ENCODE peak calls at places on chromosome 14, in four cellular contexts. One of them, this sample, is unnamed.

GRCh38 chr14:26261368-26262122 is 336.3 kb downstream of the NOVA1 start:
- DNase-seq in astrocyte: no peak
- DNase-seq in mammary epithelial cell: no peak
- DNase-seq in heart right ventricle: no peak
- DNase-seq in this sample: no peak

GRCh38 chr14:99035712-99036593 is 236.0 kb downstream of the BCL11B start:
- DNase-seq in heart right ventricle: peak; percentile 61
- DNase-seq in astrocyte: peak; percentile 93
- DNase-seq in mammary epithelial cell: peak; percentile 96
- DNase-seq in this sample: no peak

GRCh38 chr14:100873083-100873482 is 30.4 kb downstream of the RTL1 start:
- DNase-seq in astrocyte: no peak
- DNase-seq in heart right ventricle: no peak
- DNase-seq in mammary epithelial cell: no peak
- DNase-seq in this sample: no peak

GRCh38 chr14:88986146-88986841 is 161.8 kb downstream of the TTC8 start:
- DNase-seq in mammary epithelial cell: peak; percentile 72
- DNase-seq in astrocyte: peak; percentile 87
- DNase-seq in heart right ventricle: no peak
- DNase-seq in this sample: no peak

GRCh38 chr14:76811561-76811960 is 1.1 kb downstream of the ANGEL1 start:
- DNase-seq in mammary epithelial cell: peak; percentile 6
- DNase-seq in astrocyte: peak; percentile 38
- DNase-seq in heart right ventricle: no peak
- DNase-seq in this sample: no peak

GRCh38 chr14:81831128-81831815 is 297.6 kb upstream of the SEL1L start:
- DNase-seq in astrocyte: no peak
- DNase-seq in heart right ventricle: peak; percentile 16
- DNase-seq in mammary epithelial cell: no peak
- DNase-seq in this sample: no peak

GRCh38 chr14:22981090-22982012 is 1.0 kb downstream of the AJUBA start:
- DNase-seq in astrocyte: no peak
- DNase-seq in heart right ventricle: no peak
- DNase-seq in mammary epithelial cell: peak; percentile 34
- DNase-seq in this sample: no peak

GRCh38 chr14:99511421-99512109 is 30.4 kb downstream of the CCNK start:
- DNase-seq in astrocyte: peak; percentile 59
- DNase-seq in heart right ventricle: no peak
- DNase-seq in mammary epithelial cell: no peak
- DNase-seq in this sample: peak; percentile 28

GRCh38 chr14:93688239-93688666 is 100.0 kb downstream of the PRIMA1 start:
- DNase-seq in mammary epithelial cell: no peak
- DNase-seq in astrocyte: no peak
- DNase-seq in heart right ventricle: no peak
- DNase-seq in this sample: no peak

GRCh38 chr14:64542839-64543207 is 2.3 kb downstream of the HSPA2 start:
- DNase-seq in mammary epithelial cell: no peak
- DNase-seq in astrocyte: no peak
- DNase-seq in heart right ventricle: no peak
- DNase-seq in this sample: no peak

GRCh38 chr14:54658836-54659235 is 91.9 kb downstream of the SAMD4A start:
- DNase-seq in astrocyte: no peak
- DNase-seq in heart right ventricle: no peak
- DNase-seq in mammary epithelial cell: no peak
- DNase-seq in this sample: no peak

GRCh38 chr14:104436047-104436531 is 143.5 kb upstream of the C14orf180 start:
- DNase-seq in heart right ventricle: peak; percentile 82
- DNase-seq in astrocyte: peak; percentile 4
- DNase-seq in mammary epithelial cell: no peak
- DNase-seq in this sample: no peak

GRCh38 chr14:22852940-22853767 is 16.8 kb downstream of the MMP14 start:
- DNase-seq in heart right ventricle: peak; percentile 90
- DNase-seq in mammary epithelial cell: peak; percentile 80
- DNase-seq in astrocyte: peak; percentile 63
- DNase-seq in this sample: peak; percentile 74

GRCh38 chr14:25537846-25538455 is 488.0 kb upstream of the STXBP6 start:
- DNase-seq in heart right ventricle: no peak
- DNase-seq in astrocyte: no peak
- DNase-seq in mammary epithelial cell: no peak
- DNase-seq in this sample: no peak

GRCh38 chr14:93014038-93015023 is 91.4 kb downstream of the CHGA start:
- DNase-seq in astrocyte: no peak
- DNase-seq in mammary epithelial cell: no peak
- DNase-seq in heart right ventricle: no peak
- DNase-seq in this sample: no peak

GRCh38 chr14:94342334-94342934 is 19.3 kb upstream of the SERPINA6 start:
- DNase-seq in astrocyte: peak; percentile 100
- DNase-seq in heart right ventricle: peak; percentile 89
- DNase-seq in mammary epithelial cell: peak; percentile 99
- DNase-seq in this sample: no peak

GRCh38 chr14:71165650-71166049 is 258.4 kb downstream of the PCNX1 start:
- DNase-seq in mammary epithelial cell: no peak
- DNase-seq in heart right ventricle: no peak
- DNase-seq in astrocyte: no peak
- DNase-seq in this sample: no peak

GRCh38 chr14:31884238-31884637 is 192.9 kb upstream of the ARHGAP5 start:
- DNase-seq in astrocyte: no peak
- DNase-seq in mammary epithelial cell: no peak
- DNase-seq in heart right ventricle: no peak
- DNase-seq in this sample: no peak

GRCh38 chr14:22898302-22898894 is 15.4 kb downstream of the REM2 start:
- DNase-seq in mammary epithelial cell: peak; percentile 85
- DNase-seq in astrocyte: peak; percentile 76
- DNase-seq in heart right ventricle: no peak
- DNase-seq in this sample: no peak

GRCh38 chr14:68651652-68652432 is 141.0 kb downstream of the ZFP36L1 start:
- DNase-seq in mammary epithelial cell: no peak
- DNase-seq in astrocyte: no peak
- DNase-seq in heart right ventricle: no peak
- DNase-seq in this sample: no peak
- H3K27ac ChIP-seq in mammary epithelial cell: no peak overlapping the region
- H3K27ac ChIP-seq in astrocyte: no peak overlapping the region
- H3K27ac ChIP-seq in heart right ventricle: peak overlapping the region; percentile 54
- H3K27ac ChIP-seq in this sample: no peak overlapping the region

DNA sequence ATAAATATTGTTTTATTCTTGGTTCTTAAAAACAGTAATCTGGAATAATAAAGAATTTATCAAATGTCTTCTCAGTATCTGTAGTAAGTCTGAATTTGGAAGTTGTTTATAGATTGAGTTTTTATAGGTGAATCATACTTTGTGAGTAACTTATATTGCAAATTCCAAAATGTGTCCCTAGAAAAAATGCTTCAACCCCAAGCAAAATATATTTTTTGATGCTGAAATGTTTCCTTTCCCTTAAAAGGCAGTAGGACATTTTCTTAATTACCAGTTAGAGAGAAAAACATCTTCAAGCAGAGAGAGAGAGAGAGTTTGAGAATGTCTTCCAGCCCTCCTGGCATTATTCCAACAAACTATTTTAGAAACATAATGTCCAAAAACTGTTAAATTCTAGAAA is 37.9 kb downstream of the PELI2 start:
- DNase-seq in mammary epithelial cell: no peak
- DNase-seq in heart right ventricle: no peak
- DNase-seq in astrocyte: no peak
- DNase-seq in this sample: no peak
- H3K27ac ChIP-seq in mammary epithelial cell: no peak overlapping the region
- H3K27ac ChIP-seq in heart right ventricle: no peak overlapping the region
- H3K27ac ChIP-seq in astrocyte: no peak overlapping the region
- H3K27ac ChIP-seq in this sample: no peak overlapping the region

DNA sequence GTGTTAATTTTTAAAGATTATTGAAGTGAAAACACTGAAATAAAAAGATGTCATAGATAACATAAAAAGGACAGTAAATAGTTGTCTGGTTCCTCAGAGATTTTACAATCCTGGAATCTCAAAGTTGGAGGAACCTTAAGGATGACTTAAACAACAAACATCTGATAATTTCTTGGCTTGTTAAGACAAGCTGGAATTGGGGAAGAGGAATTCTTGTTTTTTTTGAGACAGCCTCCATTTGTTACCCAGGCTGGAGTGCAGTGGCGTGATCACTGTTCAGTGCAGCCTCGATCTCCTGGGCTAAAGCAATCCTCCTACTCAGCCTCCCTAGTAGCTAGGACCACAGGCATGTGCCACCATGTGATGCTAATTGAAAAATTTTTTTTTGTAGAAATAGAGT is 2.3 kb downstream of the ZNF410 start:
- DNase-seq in heart right ventricle: no peak
- DNase-seq in astrocyte: peak; percentile 35
- DNase-seq in mammary epithelial cell: peak; percentile 64
- DNase-seq in this sample: no peak
- H3K27ac ChIP-seq in heart right ventricle: no peak overlapping the region
- H3K27ac ChIP-seq in astrocyte: no peak overlapping the region
- H3K27ac ChIP-seq in mammary epithelial cell: peak overlapping the region; percentile 79
- H3K27ac ChIP-seq in this sample: no peak overlapping the region

DNA sequence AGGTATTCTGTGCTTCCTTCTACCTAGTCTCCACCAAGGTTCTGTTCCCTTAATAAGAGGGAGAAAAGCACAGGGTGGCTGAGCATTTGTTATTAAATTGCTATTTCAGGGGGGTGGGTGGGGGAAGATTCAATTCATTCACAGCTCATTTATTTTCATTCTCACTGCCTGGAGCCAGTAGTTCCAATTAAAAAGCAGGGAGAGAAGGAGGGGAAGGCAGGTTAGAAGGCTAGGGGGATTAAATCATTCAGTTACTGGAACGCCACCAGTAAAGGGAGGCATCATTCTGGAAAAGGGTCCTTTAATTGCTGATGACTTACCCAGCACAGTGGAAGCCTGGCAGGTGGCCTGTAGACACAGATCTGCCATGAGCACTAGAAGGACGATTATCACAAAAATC is 47.4 kb downstream of the NIN start:
- DNase-seq in astrocyte: no peak
- DNase-seq in mammary epithelial cell: no peak
- DNase-seq in heart right ventricle: no peak
- DNase-seq in this sample: no peak
- H3K27ac ChIP-seq in astrocyte: no peak overlapping the region
- H3K27ac ChIP-seq in mammary epithelial cell: no peak overlapping the region
- H3K27ac ChIP-seq in heart right ventricle: no peak overlapping the region
- H3K27ac ChIP-seq in this sample: no peak overlapping the region

GRCh38 chr14:75063013-75063412 is 811 bp downstream of the ACYP1 start:
- DNase-seq in mammary epithelial cell: no peak
- DNase-seq in astrocyte: no peak
- DNase-seq in heart right ventricle: no peak
- DNase-seq in this sample: no peak
- H3K27ac ChIP-seq in mammary epithelial cell: peak overlapping the region; percentile 84
- H3K27ac ChIP-seq in astrocyte: no peak overlapping the region
- H3K27ac ChIP-seq in heart right ventricle: no peak overlapping the region
- H3K27ac ChIP-seq in this sample: peak overlapping the region; percentile 62

GRCh38 chr14:49860988-49861387 is 8.4 kb upstream of the NEMF start:
- DNase-seq in astrocyte: no peak
- DNase-seq in heart right ventricle: no peak
- DNase-seq in mammary epithelial cell: no peak
- DNase-seq in this sample: no peak
- H3K27ac ChIP-seq in astrocyte: peak overlapping the region; percentile 97
- H3K27ac ChIP-seq in heart right ventricle: peak overlapping the region; percentile 97
- H3K27ac ChIP-seq in mammary epithelial cell: peak overlapping the region; percentile 94
- H3K27ac ChIP-seq in this sample: peak overlapping the region; percentile 93

GRCh38 chr14:52350445-52350844 is 36.3 kb downstream of the PTGER2 start:
- DNase-seq in heart right ventricle: no peak
- DNase-seq in mammary epithelial cell: no peak
- DNase-seq in astrocyte: no peak
- DNase-seq in this sample: no peak

GRCh38 chr14:52352546-52352945 is 38.4 kb downstream of the PTGER2 start:
- DNase-seq in astrocyte: no peak
- DNase-seq in heart right ventricle: no peak
- DNase-seq in mammary epithelial cell: no peak
- DNase-seq in this sample: no peak

GRCh38 chr14:52351191-52351560 is 37.1 kb downstream of the PTGER2 start:
- DNase-seq in heart right ventricle: no peak
- DNase-seq in astrocyte: peak; percentile 71
- DNase-seq in mammary epithelial cell: no peak
- DNase-seq in this sample: no peak

GRCh38 chr14:52349731-52350130 is 35.6 kb downstream of the PTGER2 start:
- DNase-seq in astrocyte: no peak
- DNase-seq in mammary epithelial cell: no peak
- DNase-seq in heart right ventricle: no peak
- DNase-seq in this sample: no peak

DNA sequence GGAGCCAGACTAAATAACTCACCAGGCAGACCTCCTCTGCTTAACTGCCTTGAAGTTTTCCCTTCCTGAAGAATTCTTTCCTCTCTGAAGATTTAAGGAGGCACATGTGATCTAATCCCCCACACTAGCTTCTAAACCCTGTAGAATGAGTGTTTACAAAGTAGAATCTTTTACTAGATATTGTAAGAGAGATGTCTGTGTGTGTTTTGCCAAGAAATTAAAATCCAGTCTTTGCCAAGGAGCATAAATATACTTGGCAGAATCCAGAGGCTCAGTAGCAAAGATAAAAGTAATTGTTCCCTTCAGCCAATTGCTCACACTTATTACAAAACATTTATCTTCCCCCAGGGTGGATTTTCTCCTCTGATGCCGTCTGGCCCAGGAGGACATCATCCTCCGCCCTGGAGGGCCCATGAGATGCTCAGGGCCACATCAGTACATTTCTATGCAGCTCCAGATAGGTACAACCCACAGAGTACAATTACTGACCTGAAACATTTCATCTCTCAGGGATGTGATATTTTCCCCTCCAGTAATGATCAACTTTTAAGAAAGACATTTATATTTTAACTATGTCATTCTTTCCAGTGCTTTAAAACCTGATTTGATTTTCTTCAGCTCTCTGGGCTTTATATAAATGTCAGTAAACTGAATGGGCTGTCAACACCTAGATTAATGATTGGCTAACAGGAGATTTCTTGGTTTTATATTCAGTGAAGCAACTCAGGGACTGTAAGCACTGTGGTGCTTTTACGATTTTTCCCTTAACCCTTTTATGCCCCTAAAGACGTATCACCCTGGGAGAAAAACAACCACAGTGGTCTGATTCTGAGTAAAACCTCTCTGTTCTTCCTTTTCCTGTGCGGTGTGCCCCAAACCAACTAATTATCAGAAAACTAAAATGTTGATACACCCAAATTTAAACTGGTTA is 37.7 kb downstream of the PTGER2 start:
- DNase-seq in mammary epithelial cell: peak; percentile 49
- DNase-seq in heart right ventricle: no peak
- DNase-seq in astrocyte: peak; percentile 70
- DNase-seq in this sample: no peak
- H3K27ac ChIP-seq in mammary epithelial cell: no peak overlapping the region
- H3K27ac ChIP-seq in heart right ventricle: no peak overlapping the region
- H3K27ac ChIP-seq in astrocyte: peak overlapping the region; percentile 34
- H3K27ac ChIP-seq in this sample: no peak overlapping the region

GRCh38 chr14:67623114-67623513 is 3.4 kb downstream of the ARG2 start:
- DNase-seq in astrocyte: peak; percentile 42
- DNase-seq in heart right ventricle: no peak
- DNase-seq in mammary epithelial cell: peak; percentile 90
- DNase-seq in this sample: no peak
- H3K27ac ChIP-seq in astrocyte: peak overlapping the region; percentile 59
- H3K27ac ChIP-seq in heart right ventricle: no peak overlapping the region
- H3K27ac ChIP-seq in mammary epithelial cell: peak overlapping the region; percentile 92
- H3K27ac ChIP-seq in this sample: no peak overlapping the region

This sample was measured in substantia nigra.